ENCODE peak calls at places on chromosomes 11 and 22, in four cellular contexts. Q is SJSA1, E is Peyer's patch, P is A549. J is an unnamed sample. For H3K4me1 and H3K9me3, the result is how much of the 10 kb centered on the place peaks cover.

GRCh38 chr22:30439836-30440235 is 14.3 kb downstream of the MTFP1 start:
- DNase-seq in Q (no peak), E (peak), P (no peak), J (no peak)

GRCh38 chr22:31036671-31037550 is 44.2 kb upstream of the SMTN start:
- DNase-seq in Q (peak), E (no peak), P (no peak), J (peak)

GRCh38 chr11:128720522-128720985 is 26.7 kb downstream of the FLI1 start:
- DNase-seq in Q (no peak), E (no peak), P (no peak), J (no peak)

GRCh38 chr11:121909571-121909970 is 206.4 kb downstream of the BLID start:
- DNase-seq in Q (no peak), E (no peak), P (no peak), J (no peak)

GRCh38 chr11:31956310-31956709 is 134.6 kb upstream of the RCN1 start:
- DNase-seq in Q (no peak), E (no peak), P (no peak), J (no peak)

GRCh38 chr11:5881756-5882155 is 1.3 kb downstream of the OR52E4 start:
- DNase-seq in Q (no peak), E (no peak), P (no peak), J (no peak)

GRCh38 chr22:39350803-39351688 is 1.3 kb downstream of the SYNGR1 start:
- DNase-seq in Q (no peak), E (no peak), P (no peak), J (no peak)

GRCh38 chr11:67657300-67657699 is 6.8 kb upstream of the ACY3 start:
- DNase-seq in Q (no peak), E (no peak), P (no peak), J (no peak)

GRCh38 chr11:1326435-1327063 is 17.1 kb upstream of the TOLLIP start:
- DNase-seq in Q (peak), E (no peak), P (no peak), J (no peak)

GRCh38 chr11:129817282-129818051 is 1.8 kb downstream of the TMEM45B start:
- DNase-seq in Q (no peak), E (no peak), P (no peak), J (no peak)

GRCh38 chr22:32466496-32466895 is 2.2 kb upstream of the BPIFC start:
- DNase-seq in Q (no peak), E (no peak), P (no peak), J (no peak)

GRCh38 chr22:23784215-23784732 is 2.5 kb upstream of the SMARCB1 start:
- DNase-seq in Q (peak), E (no peak), P (no peak), J (peak)

GRCh38 chr22:31646186-31647019 is 15.6 kb downstream of the PISD start:
- DNase-seq in Q (peak), E (no peak), P (peak), J (no peak)

GRCh38 chr11:26584818-26585217 is 12.8 kb upstream of the MUC15 start:
- DNase-seq in Q (no peak), E (no peak), P (no peak), J (no peak)

GRCh38 chr11:61783717-61784505 is 8.5 kb downstream of the TMEM258 start:
- DNase-seq in Q (no peak), E (no peak), P (no peak), J (peak)

DNA sequence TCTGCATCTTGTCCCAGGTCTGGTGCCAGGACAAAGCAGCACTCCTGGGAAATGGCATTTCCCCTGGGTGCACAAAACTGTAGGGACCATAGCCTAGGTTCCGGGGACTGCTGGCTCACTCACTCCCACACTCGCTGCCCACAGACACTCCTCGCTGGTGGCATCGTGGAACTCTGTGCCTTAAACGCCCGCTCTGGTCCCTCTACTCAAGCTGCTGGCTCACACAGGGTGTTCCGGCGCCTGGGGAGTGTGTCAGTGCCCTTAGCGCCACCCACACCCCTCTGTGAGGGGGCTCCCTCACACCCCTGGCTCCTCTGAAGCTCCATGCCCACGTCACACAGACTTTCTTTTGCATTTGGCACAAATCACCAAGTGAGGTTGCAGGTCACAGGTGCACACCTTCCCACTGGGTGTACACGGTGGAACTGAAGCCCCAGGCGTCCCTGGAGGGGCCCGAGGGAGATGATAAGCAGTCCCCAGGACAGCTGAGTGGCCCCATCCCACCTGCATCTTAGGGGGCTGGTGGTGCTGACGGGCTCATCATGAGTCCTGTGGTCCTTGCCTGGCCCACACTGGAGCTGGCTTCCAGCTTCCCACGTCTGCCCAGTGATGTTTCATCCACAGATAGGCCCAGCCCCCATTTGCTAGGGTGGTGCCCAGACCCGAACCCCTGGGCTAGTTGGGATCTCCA is 23.2 kb upstream of the DGCR8 start:
- DNase-seq in Q (no peak), E (no peak), P (no peak), J (no peak)
- H3K4me1 ChIP-seq in Q (under half), E (under half), P (under half), J (under half)

DNA sequence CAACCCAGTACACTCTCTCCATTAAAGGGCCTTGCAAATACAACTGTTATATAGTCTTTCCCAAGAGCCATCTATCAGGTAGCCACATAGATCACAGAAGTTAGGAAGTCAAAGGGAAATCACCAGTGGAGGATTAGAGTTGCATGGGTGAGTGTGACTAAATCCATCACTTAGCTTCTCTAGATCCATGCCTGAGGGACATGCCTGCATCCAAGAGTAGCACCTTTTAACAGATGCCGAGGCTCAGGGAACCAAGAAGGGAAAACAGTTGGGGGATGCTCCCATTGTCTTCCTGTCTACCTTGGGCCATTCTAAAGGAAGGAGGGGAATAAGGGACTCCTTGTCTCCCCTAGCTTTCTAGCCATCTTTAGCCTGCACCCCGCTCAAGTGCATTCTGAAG is 77.9 kb downstream of the XRRA1 start:
- DNase-seq in Q (no peak), E (no peak), P (no peak), J (no peak)
- H3K9me3 ChIP-seq in Q (under half), E (under half), P (under half), J (half or more)

GRCh38 chr11:111631666-111632039 is 29.4 kb downstream of the SIK2 start:
- DNase-seq in Q (peak), E (no peak), P (no peak), J (no peak)
- H3K4me1 ChIP-seq in Q (half or more), E (under half), P (under half), J (under half)

DNA sequence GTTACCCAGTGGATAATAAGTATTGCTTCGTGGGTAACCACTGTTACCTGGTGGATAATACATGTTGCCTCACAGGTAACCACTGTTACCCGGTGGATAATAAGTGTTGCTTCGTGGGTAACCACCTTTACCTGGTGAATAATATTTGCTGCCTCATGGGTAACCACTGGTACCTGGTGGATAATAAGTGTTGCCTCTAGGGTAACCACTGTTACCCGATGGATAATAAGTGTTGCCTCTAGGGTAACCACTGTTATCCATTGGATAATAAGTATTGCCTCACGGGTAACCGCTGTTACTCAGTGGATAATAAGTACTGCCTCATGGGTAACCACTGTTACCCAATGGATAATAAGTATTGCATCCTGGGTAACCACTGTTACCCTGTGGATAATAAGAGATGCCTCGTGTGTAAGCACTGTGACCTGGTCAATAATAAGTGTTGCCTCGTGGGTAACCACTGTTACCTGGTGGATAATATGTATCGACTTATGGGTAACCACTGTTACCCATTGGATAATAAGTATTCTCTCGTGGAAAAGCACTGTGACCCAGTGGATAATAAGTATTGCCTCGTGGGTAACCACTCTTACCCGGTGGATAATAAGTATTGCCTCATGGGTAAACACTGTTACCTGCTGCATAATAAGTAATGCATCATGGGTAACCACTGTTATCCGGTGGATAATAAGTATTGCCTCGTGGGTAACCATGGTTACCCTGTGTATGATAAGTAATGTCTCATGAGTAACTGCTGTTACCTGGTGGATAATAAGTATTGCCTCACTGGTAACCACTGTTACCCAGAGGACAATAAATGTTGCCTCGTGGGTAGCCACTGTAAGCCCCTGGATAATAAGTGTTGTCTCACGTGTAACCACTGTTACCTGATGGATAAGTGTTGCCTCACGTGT is 20.1 kb upstream of the NXPE4 start:
- DNase-seq in Q (no peak), E (no peak), P (no peak), J (peak)
- H3K9me3 ChIP-seq in Q (under half), E (under half), P (under half), J (under half)

GRCh38 chr22:25139062-25139461 is 60.6 kb upstream of the CRYBB3 start:
- DNase-seq in Q (no peak), E (no peak), P (no peak), J (peak)
- H3K4me1 ChIP-seq in Q (under half), E (under half), P (under half), J (under half)

DNA sequence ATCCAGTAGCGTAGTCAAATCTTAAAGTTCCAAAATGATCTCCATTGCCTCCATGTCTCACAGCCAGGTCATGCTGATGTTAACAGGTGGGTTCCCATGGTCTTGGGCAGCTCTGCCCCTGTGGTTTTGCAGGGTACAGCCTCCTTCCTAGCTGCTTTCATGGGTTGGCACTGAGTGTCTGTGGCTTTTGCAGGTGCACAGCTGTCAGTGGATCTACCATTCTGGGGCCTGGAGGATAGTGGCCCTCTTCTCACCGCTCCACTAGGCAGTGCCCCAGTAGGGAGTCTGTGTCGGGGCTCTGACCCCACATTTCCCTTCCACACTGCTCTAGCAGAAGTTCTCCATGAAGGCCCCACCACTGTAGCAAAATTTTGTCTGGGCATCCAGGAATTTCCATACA is 132.8 kb downstream of the KCNC1 start:
- DNase-seq in Q (no peak), E (no peak), P (no peak), J (no peak)
- H3K9me3 ChIP-seq in Q (under half), E (under half), P (under half), J (under half)

DNA sequence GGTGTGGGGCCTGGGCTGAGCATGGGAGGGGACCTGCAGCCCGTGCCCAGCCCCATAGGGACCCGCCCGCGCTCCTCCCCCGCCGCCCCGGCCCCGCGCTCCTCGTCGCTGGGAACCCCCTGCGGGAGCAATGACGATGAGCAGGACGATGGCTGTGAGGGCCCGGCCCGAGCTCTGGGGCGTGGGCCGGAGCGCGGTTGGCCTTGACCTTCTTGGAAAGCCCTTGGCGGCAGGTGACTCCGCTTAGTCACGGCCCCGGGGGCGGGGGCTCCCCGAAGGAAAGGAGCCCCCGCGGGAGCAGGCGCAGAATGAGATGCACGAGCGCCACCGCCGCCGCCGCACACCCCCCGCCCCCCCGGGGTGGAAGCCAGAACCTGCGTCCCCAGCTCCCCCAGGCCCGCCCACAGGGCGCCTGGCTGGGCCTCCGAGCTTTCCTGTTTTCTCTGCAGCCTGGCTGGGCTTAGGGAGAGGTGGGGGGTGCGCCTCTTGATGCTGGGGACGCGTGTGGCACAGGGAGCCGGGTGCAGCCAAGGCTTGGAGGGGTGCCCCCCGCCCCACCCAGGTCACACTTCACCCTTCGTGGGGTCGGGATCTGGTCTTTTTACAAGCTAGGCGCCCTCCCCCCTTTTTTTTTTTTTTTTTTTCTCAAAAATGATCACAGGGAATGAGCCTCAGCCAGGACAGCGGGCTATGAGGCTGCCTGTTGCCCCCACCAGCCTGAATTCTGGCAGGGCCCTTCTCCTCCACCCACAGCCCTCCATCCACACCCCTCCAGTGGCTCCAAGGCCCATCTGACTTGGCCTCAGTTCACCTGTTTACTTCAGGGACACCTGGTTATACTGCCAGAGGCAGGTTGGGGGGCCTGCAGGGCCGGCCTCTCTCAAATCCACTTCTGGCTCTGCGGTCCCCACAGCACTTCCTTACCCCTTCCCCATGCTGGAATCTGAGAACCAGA is 17.9 kb downstream of the CRELD2 start:
- DNase-seq in Q (peak), E (peak), P (no peak), J (peak)
- H3K4me1 ChIP-seq in Q (under half), E (under half), P (under half), J (under half)

GRCh38 chr22:46631113-46631512 is 10.9 kb downstream of the GRAMD4 start:
- DNase-seq in Q (no peak), E (no peak), P (no peak), J (no peak)
- H3K9me3 ChIP-seq in Q (under half), E (under half), P (under half), J (under half)

DNA sequence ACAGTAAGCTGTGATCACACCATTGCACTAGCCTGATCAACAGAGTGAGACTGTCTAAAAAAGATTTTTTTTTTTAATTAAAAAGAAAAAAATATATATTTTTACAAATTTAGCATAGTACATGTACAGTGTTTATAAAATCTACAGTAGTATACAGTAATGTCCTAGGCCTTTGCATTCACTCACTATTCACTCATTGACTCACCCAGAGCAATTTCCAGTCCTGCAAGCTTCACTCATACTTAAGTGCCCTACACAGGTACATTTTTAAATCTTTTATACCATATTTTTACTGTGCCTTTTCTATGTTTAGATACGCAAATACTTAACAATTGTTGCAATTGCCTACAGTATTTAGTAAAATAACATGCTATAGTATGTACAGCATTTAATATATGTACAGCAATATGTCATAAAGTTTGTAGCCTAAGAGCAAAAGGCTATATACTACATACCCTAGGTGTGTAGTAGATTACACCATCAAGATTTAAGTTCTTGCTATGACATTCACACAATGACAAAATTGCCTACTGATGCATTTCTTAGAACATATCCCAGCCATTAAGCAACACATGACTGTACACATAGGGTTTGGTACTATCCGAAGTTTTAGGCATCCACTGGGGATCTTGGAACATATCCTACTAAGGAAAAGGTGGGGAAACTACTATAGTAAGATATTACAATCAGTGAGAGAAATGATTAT is 22.8 kb downstream of the PIK3C2A start:
- DNase-seq in Q (no peak), E (no peak), P (no peak), J (no peak)
- H3K4me1 ChIP-seq in Q (under half), E (under half), P (under half), J (under half)

J was measured in mucosa of descending colon.